ENCODE peak calls at places on chromosomes 5 and 9, in five cellular contexts. N is HCEC 1CT, G is GDM1, M is retina, K is neural progenitor cell. U is an unnamed sample.

GRCh38 chr9:14068690-14069089 is 245.3 kb downstream of the NFIB start:
- DNase-seq in M (no peak), G (no peak), K (no peak), N (no peak), U (no peak)

GRCh38 chr5:148145916-148146315 is 22.4 kb upstream of the SPINK14 start:
- DNase-seq in M (no peak), N (no peak), K (no peak), G (no peak), U (peak)

GRCh38 chr9:95570150-95570549 is 53.4 kb upstream of the PTCH1 start:
- DNase-seq in G (no peak), M (no peak), K (no peak), N (peak), U (peak)

GRCh38 chr5:84494453-84494852 is 109.8 kb upstream of the EDIL3 start:
- DNase-seq in G (no peak), N (peak), M (no peak), K (no peak), U (no peak)

GRCh38 chr5:42399702-42400101 is 23.5 kb upstream of the GHR start:
- DNase-seq in N (no peak), M (no peak), G (no peak), K (no peak), U (no peak)

GRCh38 chr5:95617057-95617456 is 2.8 kb upstream of the GPR150 start:
- DNase-seq in N (no peak), K (no peak), M (no peak), G (no peak), U (no peak)

GRCh38 chr9:79362100-79363081 is 209.4 kb upstream of the TLE4 start:
- DNase-seq in G (no peak), M (no peak), N (peak), K (no peak), U (peak)

GRCh38 chr9:7186175-7186574 is 428.4 kb downstream of the KDM4C start:
- DNase-seq in G (peak), N (peak), K (peak), M (no peak), U (peak)

GRCh38 chr9:121962421-121962820 is 130.7 kb downstream of the TTLL11 start:
- DNase-seq in K (no peak), G (no peak), M (no peak), N (no peak), U (no peak)

GRCh38 chr9:98356953-98357352 is 101.5 kb upstream of the TBC1D2 start:
- DNase-seq in N (peak), M (no peak), K (no peak), G (no peak), U (no peak)

GRCh38 chr5:179613460-179614071 is 9.9 kb downstream of the HNRNPH1 start:
- DNase-seq in N (no peak), K (no peak), G (no peak), M (no peak), U (no peak)

GRCh38 chr5:120151825-120152224 is 312.3 kb upstream of the PRR16 start:
- DNase-seq in K (no peak), G (no peak), N (peak), M (no peak), U (no peak)

GRCh38 chr9:89179535-89179919 is 909 bp upstream of the SHC3 start:
- DNase-seq in G (no peak), M (no peak), K (peak), N (peak), U (peak)

GRCh38 chr9:11235061-11235460 is 622.3 kb upstream of the PTPRD start:
- DNase-seq in G (no peak), M (no peak), N (no peak), K (no peak), U (no peak)

GRCh38 chr5:172506921-172507320 is 52.6 kb upstream of the SH3PXD2B start:
- DNase-seq in N (no peak), M (no peak), G (no peak), K (no peak), U (no peak)

GRCh38 chr9:98040212-98040611 is 16.3 kb upstream of the NANS start:
- DNase-seq in K (no peak), G (no peak), M (no peak), N (no peak), U (no peak)

GRCh38 chr9:93501406-93501805 is 48.0 kb upstream of the FAM120AOS start:
- DNase-seq in M (no peak), N (peak), G (no peak), K (no peak), U (no peak)

GRCh38 chr5:62144395-62145022 is 161.5 kb upstream of the KIF2A start:
- DNase-seq in N (no peak), M (no peak), G (no peak), K (no peak), U (no peak)

GRCh38 chr5:4537489-4537888 is 602.6 kb upstream of the ADAMTS16 start:
- DNase-seq in M (no peak), N (no peak), G (no peak), K (no peak), U (no peak)

GRCh38 chr5:61449756-61450155 is 117.7 kb downstream of the ZSWIM6 start:
- DNase-seq in K (no peak), M (no peak), G (no peak), N (peak), U (no peak)

GRCh38 chr5:177476531-177477233 is 3.2 kb upstream of the DBN1 start:
- DNase-seq in G (no peak), M (no peak), K (no peak), N (peak), U (peak)

GRCh38 chr9:36845844-36846243 is 188.2 kb downstream of the PAX5 start:
- DNase-seq in N (no peak), K (no peak), G (no peak), M (no peak), U (no peak)

GRCh38 chr5:143446535-143447226 is 43.2 kb upstream of the NR3C1 start:
- DNase-seq in N (no peak), M (no peak), G (no peak), K (peak), U (no peak)

GRCh38 chr5:77993799-77994318 is 217.7 kb upstream of the TBCA start:
- DNase-seq in M (peak), G (no peak), K (peak), N (no peak), U (peak)

GRCh38 chr5:97544279-97545077 is 361.4 kb upstream of the RIOK2 start:
- DNase-seq in M (no peak), N (peak), G (no peak), K (no peak), U (peak)

GRCh38 chr9:75087279-75087823 is 604 bp downstream of the NMRK1 start:
- DNase-seq in N (peak), K (peak), G (no peak), M (no peak), U (peak)

GRCh38 chr9:122374885-122375420 is 4.1 kb downstream of the PTGS1 start:
- DNase-seq in M (no peak), N (peak), G (no peak), K (peak), U (peak)

GRCh38 chr9:1077616-1078015 is 27.5 kb downstream of the DMRT2 start:
- DNase-seq in M (no peak), N (no peak), G (no peak), K (no peak), U (no peak)

GRCh38 chr9:77224750-77225312 is 47.5 kb downstream of the VPS13A start:
- DNase-seq in N (peak), K (no peak), G (no peak), M (no peak), U (no peak)

GRCh38 chr5:131109540-131110255 is 55.4 kb downstream of the HINT1 start:
- DNase-seq in G (peak), M (peak), N (peak), K (peak), U (peak)

GRCh38 chr9:1536522-1537170 is 478.5 kb upstream of the SMARCA2 start:
- DNase-seq in M (peak), K (no peak), G (no peak), N (no peak), U (no peak)

GRCh38 chr9:126448136-126448535 is 121.5 kb downstream of the MVB12B start:
- DNase-seq in G (no peak), N (no peak), M (no peak), K (no peak), U (no peak)

GRCh38 chr9:79665926-79666325 is 94.2 kb downstream of the TLE4 start:
- DNase-seq in N (no peak), K (no peak), M (peak), G (no peak), U (no peak)

GRCh38 chr5:59358497-59358896 is 535.0 kb downstream of the PDE4D start:
- DNase-seq in M (no peak), N (no peak), G (no peak), K (peak), U (peak)

U was measured in GM23338.